ENCODE peak calls at places on chromosomes 2 and 18, in eight cellular contexts. P is activated CD4-positive, alpha-beta T cell treated with anti-CD3 and anti-CD28 coated beads, Interleukin-2, amount 10 ng/mL, durations not matched to agents 7 days and 5 days; U is fibroblast of the aortic adventitia; Z is brain microvascular endothelial cell; Q is right cardiac atrium; K is fibroblast of mammary gland; S is NCI-H748 treated with DMSO at 0.1 percent for 48 hours; R is hippocampal formation. V is an unnamed sample.

GRCh38 chr2:230010501-230010900 is 58.2 kb downstream of the SLC16A14 start:
- DNase-seq in P (no peak), U (no peak), Z (no peak), Q (no peak), K (no peak), S (no peak), R (no peak), V (no peak)

GRCh38 chr2:18957909-18958308 is 368.5 kb upstream of the NT5C1B start:
- DNase-seq in P (no peak), U (peak; percentile 13), Z (no peak), Q (no peak), K (no peak), S (no peak), R (no peak), V (no peak)

GRCh38 chr18:50143295-50143694 is 51.7 kb downstream of the MYO5B start:
- DNase-seq in P (no peak), U (no peak), Z (no peak), Q (no peak), K (no peak), S (no peak), R (no peak), V (no peak)

GRCh38 chr2:1622521-1623200 is 121.7 kb downstream of the PXDN start:
- DNase-seq in P (no peak), U (no peak), Z (no peak), Q (no peak), K (no peak), S (no peak), R (no peak), V (no peak)

GRCh38 chr18:69636529-69637301 is 236.0 kb downstream of the DOK6 start:
- DNase-seq in P (peak; percentile 33), U (no peak), Z (no peak), Q (no peak), K (no peak), S (no peak), R (no peak), V (no peak)

GRCh38 chr18:24491882-24492281 is 31.4 kb downstream of the HRH4 start:
- DNase-seq in P (no peak), U (no peak), Z (no peak), Q (no peak), K (no peak), S (no peak), R (no peak), V (no peak)

GRCh38 chr18:34801769-34802168 is 91.7 kb downstream of the DTNA start:
- DNase-seq in P (no peak), U (peak; percentile 51), Z (peak; percentile 64), Q (no peak), K (peak; percentile 90), S (no peak), R (no peak), V (no peak)

GRCh38 chr18:38545071-38545470 is 979.5 kb upstream of the CELF4 start:
- DNase-seq in P (no peak), U (no peak), Z (no peak), Q (no peak), K (no peak), S (no peak), R (no peak), V (no peak)

GRCh38 chr2:138447889-138448570 is 53.5 kb upstream of the SPOPL start:
- DNase-seq in P (no peak), U (no peak), Z (no peak), Q (no peak), K (no peak), S (no peak), R (no peak), V (no peak)

GRCh38 chr2:32357545-32358482 is 991 bp downstream of the BIRC6 start:
- DNase-seq in P (peak; percentile 44), U (peak; percentile 35), Z (peak; percentile 24), Q (peak; percentile 78), K (peak; percentile 25), S (no peak), R (peak; percentile 10), V (no peak)

GRCh38 chr2:112749755-112750559 is 14.5 kb downstream of the CKAP2L start:
- DNase-seq in P (peak; percentile 88), U (peak; percentile 84), Z (peak; percentile 81), Q (peak; percentile 88), K (peak; percentile 72), S (peak; percentile 7), R (peak; percentile 75), V (peak; percentile 78)

GRCh38 chr2:239365071-239365781 is 35.6 kb downstream of the HDAC4 start:
- DNase-seq in P (no peak), U (no peak), Z (no peak), Q (no peak), K (no peak), S (no peak), R (no peak), V (no peak)

GRCh38 chr2:231482806-231483391 is 18.6 kb upstream of the NCL start:
- DNase-seq in P (peak; percentile 73), U (peak; percentile 58), Z (peak; percentile 31), Q (peak; percentile 91), K (peak; percentile 52), S (no peak), R (peak; percentile 57), V (peak; percentile 65)

GRCh38 chr2:129885735-129886134 is 93.7 kb upstream of the RAB6C start:
- DNase-seq in P (no peak), U (no peak), Z (no peak), Q (no peak), K (no peak), S (no peak), R (peak; percentile 4), V (no peak)

GRCh38 chr2:86350751-86351150 is 13.3 kb upstream of the REEP1 start:
- DNase-seq in P (no peak), U (no peak), Z (no peak), Q (no peak), K (no peak), S (no peak), R (no peak), V (no peak)